ENCODE peak calls at places on chromosomes 16 and 17, in five cellular contexts. X, T, F, S and U are unnamed samples.

GRCh38 chr16:56691885-56692284 is 9.6 kb downstream of the MT1X start:
- DNase-seq in X (peak), T (no peak), F (no peak), S (no peak), U (no peak)

GRCh38 chr17:35002876-35003551 is 22.7 kb downstream of the LIG3 start:
- DNase-seq in X (no peak), T (no peak), F (no peak), S (no peak), U (no peak)

GRCh38 chr16:20944861-20945390 is 44.4 kb downstream of the LYRM1 start:
- DNase-seq in X (no peak), T (no peak), F (no peak), S (no peak), U (no peak)

GRCh38 chr16:29900102-29900887 is at the start of gene ASPHD1:
- DNase-seq in X (peak), T (peak), F (peak), S (peak), U (peak)

GRCh38 chr16:65846210-65846602 is 520.3 kb upstream of the CDH5 start:
- DNase-seq in X (no peak), T (no peak), F (no peak), S (no peak), U (no peak)

GRCh38 chr17:19554393-19554792 is 20.7 kb downstream of the SLC47A1 start:
- DNase-seq in X (no peak), T (no peak), F (no peak), S (no peak), U (no peak)

GRCh38 chr17:79002291-79002690 is 7.3 kb downstream of the CANT1 start:
- DNase-seq in X (no peak), T (no peak), F (no peak), S (no peak), U (no peak)

GRCh38 chr17:44901323-44901965 is 2.2 kb upstream of the EFTUD2 start:
- DNase-seq in X (no peak), T (peak), F (no peak), S (no peak), U (no peak)

GRCh38 chr17:49071106-49071505 is 61.5 kb upstream of the B4GALNT2 start:
- DNase-seq in X (no peak), T (no peak), F (no peak), S (no peak), U (no peak)

GRCh38 chr16:10521681-10522274 is 58.6 kb downstream of the EMP2 start:
- DNase-seq in X (peak), T (peak), F (peak), S (no peak), U (no peak)

GRCh38 chr17:57783338-57783742 is 38.2 kb upstream of the CCDC182 start:
- DNase-seq in X (peak), T (peak), F (peak), S (peak), U (no peak)

GRCh38 chr16:89300311-89300975 is 82.9 kb downstream of the ZNF778 start:
- DNase-seq in X (no peak), T (no peak), F (no peak), S (no peak), U (no peak)

GRCh38 chr16:15967223-15967546 is 17.8 kb downstream of the ABCC1 start:
- DNase-seq in X (no peak), T (peak), F (no peak), S (no peak), U (no peak)

GRCh38 chr16:27098366-27099050 is 31.8 kb downstream of the C16orf82 start:
- DNase-seq in X (no peak), T (no peak), F (no peak), S (no peak), U (no peak)

GRCh38 chr17:82098939-82099765 is 1.1 kb upstream of the FASN start:
- DNase-seq in X (no peak), T (peak), F (no peak), S (peak), U (no peak)

GRCh38 chr17:81832608-81833159 is 407 bp downstream of the MCRIP1 start:
- DNase-seq in X (no peak), T (no peak), F (peak), S (no peak), U (no peak)

GRCh38 chr17:56812971-56813388 is 20.7 kb downstream of the C17orf67 start:
- DNase-seq in X (no peak), T (peak), F (no peak), S (no peak), U (no peak)

GRCh38 chr16:23640669-23640958 is 496 bp downstream of the PALB2 start:
- DNase-seq in X (peak), T (peak), F (no peak), S (no peak), U (no peak)

GRCh38 chr17:77555741-77556291 is 402.7 kb upstream of the TNRC6C start:
- DNase-seq in X (peak), T (peak), F (peak), S (peak), U (no peak)

GRCh38 chr16:84508502-84508901 is 4.0 kb upstream of the MEAK7 start:
- DNase-seq in X (no peak), T (no peak), F (no peak), S (no peak), U (no peak)

GRCh38 chr16:85258616-85259015 is 146.3 kb upstream of the CIBAR2 start:
- DNase-seq in X (no peak), T (peak), F (no peak), S (no peak), U (no peak)

GRCh38 chr17:63665527-63666214 is 34.3 kb downstream of the LIMD2 start:
- DNase-seq in X (no peak), T (no peak), F (no peak), S (no peak), U (no peak)

GRCh38 chr16:20997147-20997546 is 96.6 kb downstream of the LYRM1 start:
- DNase-seq in X (no peak), T (no peak), F (no peak), S (no peak), U (no peak)

GRCh38 chr17:15912416-15912955 is 32.4 kb upstream of the ADORA2B start:
- DNase-seq in X (no peak), T (no peak), F (no peak), S (no peak), U (no peak)

GRCh38 chr17:78667091-78667490 is 89.9 kb upstream of the DNAH17 start:
- DNase-seq in X (no peak), T (no peak), F (no peak), S (no peak), U (no peak)

GRCh38 chr17:50303051-50303450 is 28.8 kb downstream of the TMEM92 start:
- DNase-seq in X (no peak), T (no peak), F (no peak), S (no peak), U (no peak)

GRCh38 chr17:36705651-36706436 is 104.5 kb downstream of the MRM1 start:
- DNase-seq in X (peak), T (peak), F (peak), S (peak), U (no peak)